ENCODE peak calls at places on chromosomes 7 and 10, in eight cellular contexts. H, C, D, X, Y, J, G and P are unnamed samples.

GRCh38 chr7:27173412-27174076 is 576 bp downstream of the HOXA10 start:
- DNase-seq in H (no peak), C (no peak), D (peak; percentile 47), X (no peak), Y (no peak), J (peak; percentile 40), G (no peak), P (peak; percentile 12)

GRCh38 chr7:84364708-84365107 is 170.1 kb upstream of the SEMA3A start:
- DNase-seq in H (no peak), C (no peak), D (no peak), X (no peak), Y (peak; percentile 57), J (no peak), G (no peak), P (no peak)

GRCh38 chr7:20301311-20301939 is 29.3 kb upstream of the ITGB8 start:
- DNase-seq in H (no peak), C (peak; percentile 10), D (no peak), X (no peak), Y (peak; percentile 75), J (no peak), G (no peak), P (no peak)

GRCh38 chr7:36303202-36304098 is 86.2 kb upstream of the ANLN start:
- DNase-seq in H (peak; percentile 90), C (peak; percentile 87), D (peak; percentile 94), X (peak; percentile 88), Y (peak; percentile 95), J (peak; percentile 96), G (peak; percentile 59), P (peak; percentile 79)

GRCh38 chr10:129933456-129934092 is 30.5 kb downstream of the EBF3 start:
- DNase-seq in H (no peak), C (no peak), D (peak; percentile 16), X (no peak), Y (no peak), J (no peak), G (no peak), P (no peak)

GRCh38 chr10:29064665-29065064 is 224.2 kb upstream of the LYZL1 start:
- DNase-seq in H (no peak), C (peak; percentile 35), D (no peak), X (no peak), Y (peak; percentile 5), J (no peak), G (no peak), P (no peak)

GRCh38 chr10:132200344-132201110 is 13.8 kb downstream of the DPYSL4 start:
- DNase-seq in H (no peak), C (no peak), D (no peak), X (no peak), Y (no peak), J (no peak), G (no peak), P (no peak)

GRCh38 chr10:38038107-38038931 is 27.8 kb downstream of the ZNF33A start:
- DNase-seq in H (no peak), C (no peak), D (no peak), X (no peak), Y (peak; percentile 8), J (no peak), G (no peak), P (no peak)

DNA sequence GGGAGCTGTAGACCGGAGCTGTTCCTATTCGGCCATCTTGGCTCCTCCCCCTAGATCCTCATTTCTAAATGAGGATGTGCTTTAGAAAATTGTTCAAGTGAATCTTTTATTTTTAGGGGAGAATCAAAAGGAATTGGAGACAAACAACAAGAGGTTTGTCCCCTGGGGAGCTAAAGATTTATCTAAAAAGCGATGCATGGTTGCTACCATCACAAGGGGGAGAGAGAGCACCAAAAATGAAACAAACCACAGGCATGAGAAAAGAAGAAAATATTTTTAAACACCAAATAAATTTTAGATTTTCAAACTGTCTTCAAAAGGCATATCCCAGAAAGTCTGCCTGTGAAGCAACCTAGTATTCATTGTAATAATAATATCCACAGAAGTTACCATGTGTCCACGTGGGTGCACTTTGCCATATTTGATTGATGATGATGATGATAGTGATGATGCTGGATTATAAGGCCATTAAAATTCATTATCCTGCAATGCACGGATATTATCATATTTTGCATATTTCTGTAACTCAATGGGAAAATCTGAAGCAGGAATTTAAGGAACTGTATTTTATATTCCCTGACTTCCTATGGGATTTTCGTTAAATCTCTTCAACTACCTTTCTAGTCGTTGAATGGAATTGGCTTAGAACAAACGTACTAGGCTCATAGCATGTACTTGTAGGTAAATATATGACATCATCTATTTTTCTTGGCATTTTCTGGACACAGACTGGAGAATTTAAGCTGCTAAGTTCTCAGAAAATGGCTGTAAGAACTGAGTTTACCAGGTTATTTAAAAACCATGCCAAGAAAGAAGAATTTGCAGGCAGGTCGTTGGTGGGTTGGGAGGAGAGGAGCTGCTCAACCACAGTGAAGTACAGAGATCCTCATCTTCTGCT is 171.6 kb downstream of the WDR37 start:
- DNase-seq in H (no peak), C (no peak), D (no peak), X (no peak), Y (no peak), J (no peak), G (no peak), P (no peak)
- TF ChIP-seq CTCF in H (no peak), C (no peak), D (no peak), X (no peak), Y (no peak), J (no peak), G (no peak), P (no peak)

GRCh38 chr10:100653957-100654834 is 91.2 kb upstream of the PAX2 start:
- DNase-seq in H (no peak), C (no peak), D (no peak), X (no peak), Y (no peak), J (no peak), G (no peak), P (no peak)

GRCh38 chr10:100653238-100653956 is 92.0 kb upstream of the PAX2 start:
- DNase-seq in H (no peak), C (no peak), D (no peak), X (no peak), Y (no peak), J (no peak), G (no peak), P (no peak)

GRCh38 chr10:100655760-100656421 is 89.5 kb upstream of the PAX2 start:
- DNase-seq in H (no peak), C (no peak), D (no peak), X (no peak), Y (no peak), J (no peak), G (no peak), P (no peak)

GRCh38 chr10:100656479-100656878 is 88.9 kb upstream of the PAX2 start:
- DNase-seq in H (peak; percentile 24), C (no peak), D (no peak), X (no peak), Y (no peak), J (no peak), G (no peak), P (no peak)

GRCh38 chr10:100654835-100655759 is 90.3 kb upstream of the PAX2 start:
- DNase-seq in H (no peak), C (no peak), D (no peak), X (no peak), Y (no peak), J (no peak), G (no peak), P (no peak)
- TF ChIP-seq POLR2A in H (no peak), C (no peak), D (no peak), X (no peak), Y (no peak), J (no peak), G (no peak), P (no peak)

GRCh38 chr10:35504132-35504531 is 101.0 kb upstream of the GJD4 start:
- DNase-seq in H (no peak), C (no peak), D (no peak), X (no peak), Y (no peak), J (no peak), G (no peak), P (no peak)

GRCh38 chr10:35503548-35503947 is 101.6 kb upstream of the GJD4 start:
- DNase-seq in H (no peak), C (no peak), D (no peak), X (no peak), Y (no peak), J (no peak), G (no peak), P (no peak)

GRCh38 chr10:35505241-35505873 is 99.8 kb upstream of the GJD4 start:
- DNase-seq in H (no peak), C (no peak), D (no peak), X (no peak), Y (no peak), J (no peak), G (peak; percentile 46), P (no peak)

GRCh38 chr10:35501923-35502322 is 103.2 kb upstream of the GJD4 start:
- DNase-seq in H (no peak), C (no peak), D (no peak), X (no peak), Y (no peak), J (no peak), G (no peak), P (no peak)

DNA sequence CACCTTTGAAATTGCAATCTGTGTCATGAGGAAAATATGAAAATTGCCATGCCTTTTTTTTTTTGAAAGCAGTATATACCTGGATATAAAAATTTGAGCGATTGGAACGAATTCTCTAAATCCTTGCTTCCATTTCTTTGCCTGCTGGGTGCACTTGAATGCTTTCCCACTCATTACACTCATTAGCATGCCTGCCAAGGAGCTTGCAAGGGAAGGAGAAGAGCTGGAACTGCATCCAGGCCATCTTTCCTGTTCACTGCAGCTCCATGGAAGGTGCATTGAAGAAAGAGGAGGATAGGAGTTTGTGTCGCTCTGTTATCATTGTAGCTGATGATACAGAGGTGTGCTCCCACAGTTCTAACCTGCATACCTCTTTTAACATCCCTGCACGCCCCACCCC is 102.4 kb upstream of the GJD4 start:
- DNase-seq in H (no peak), C (no peak), D (no peak), X (no peak), Y (no peak), J (no peak), G (no peak), P (no peak)
- TF ChIP-seq CTCF in H (no peak), C (no peak), D (no peak), X (no peak), Y (no peak), J (no peak), G (no peak), P (no peak)

GRCh38 chr10:5406918-5407317 is 2.3 kb upstream of the TUBAL3 start:
- DNase-seq in H (no peak), C (no peak), D (no peak), X (no peak), Y (no peak), J (no peak), G (no peak), P (no peak)

GRCh38 chr10:5400843-5401242 is 3.8 kb downstream of the TUBAL3 start:
- DNase-seq in H (no peak), C (no peak), D (no peak), X (no peak), Y (no peak), J (no peak), G (no peak), P (no peak)

GRCh38 chr10:5404188-5405041 is at the start of gene TUBAL3:
- DNase-seq in H (no peak), C (no peak), D (no peak), X (peak; percentile 16), Y (no peak), J (no peak), G (no peak), P (no peak)

GRCh38 chr10:5399332-5399731 is 5.3 kb downstream of the TUBAL3 start:
- DNase-seq in H (no peak), C (no peak), D (no peak), X (no peak), Y (no peak), J (no peak), G (no peak), P (no peak)

DNA sequence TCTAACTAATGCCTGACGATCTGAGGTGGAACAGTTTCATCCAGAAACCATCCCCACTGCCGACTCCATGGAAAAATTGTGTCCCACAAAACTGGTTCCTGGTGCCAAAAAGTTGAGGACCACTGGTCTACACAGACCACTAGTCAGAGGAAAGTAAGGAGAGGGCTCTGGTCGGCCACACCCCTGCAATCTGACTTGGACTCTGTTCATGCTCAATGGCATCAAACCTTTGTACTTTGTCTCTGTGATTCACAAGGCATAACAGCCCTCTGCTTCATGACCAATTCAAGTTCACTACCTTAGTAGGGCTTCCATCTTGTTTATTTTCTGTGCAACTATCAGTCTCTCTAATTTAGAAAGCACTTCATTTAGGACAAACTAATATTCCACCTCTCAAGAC is 1.8 kb downstream of the TUBAL3 start:
- DNase-seq in H (no peak), C (no peak), D (no peak), X (no peak), Y (no peak), J (no peak), G (no peak), P (no peak)
- TF ChIP-seq POLR2A in H (no peak), C (no peak), D (no peak), X (no peak), Y (no peak), J (no peak), G (no peak), P (no peak)